ENCODE peak calls at places on chromosome 13, in four cellular contexts. One of them, this sample, is unnamed.

GRCh38 chr13:82407321-82407720 is 1475.0 kb downstream of the SLITRK1 start:
- DNase-seq in tibial nerve: no peak
- DNase-seq in Peyer's patch: no peak
- DNase-seq in suprapubic skin: no peak
- DNase-seq in this sample: no peak

GRCh38 chr13:80921556-80921955 is 580.6 kb upstream of the SPRY2 start:
- DNase-seq in suprapubic skin: no peak
- DNase-seq in tibial nerve: no peak
- DNase-seq in Peyer's patch: no peak
- DNase-seq in this sample: no peak

GRCh38 chr13:23609414-23610186 is 39.4 kb downstream of the TNFRSF19 start:
- DNase-seq in Peyer's patch: no peak
- DNase-seq in suprapubic skin: no peak
- DNase-seq in tibial nerve: peak
- DNase-seq in this sample: no peak

GRCh38 chr13:113856716-113857065 is 7.2 kb downstream of the GAS6 start:
- DNase-seq in Peyer's patch: no peak
- DNase-seq in tibial nerve: no peak
- DNase-seq in suprapubic skin: peak
- DNase-seq in this sample: no peak

GRCh38 chr13:58542530-58542929 is 911.0 kb downstream of the PCDH17 start:
- DNase-seq in tibial nerve: no peak
- DNase-seq in suprapubic skin: no peak
- DNase-seq in Peyer's patch: no peak
- DNase-seq in this sample: no peak

GRCh38 chr13:48126944-48127814 is 32.3 kb upstream of the MED4 start:
- DNase-seq in Peyer's patch: peak
- DNase-seq in suprapubic skin: no peak
- DNase-seq in tibial nerve: peak
- DNase-seq in this sample: peak

GRCh38 chr13:103757361-103757760 is 691.1 kb upstream of the SLC10A2 start:
- DNase-seq in Peyer's patch: no peak
- DNase-seq in tibial nerve: no peak
- DNase-seq in suprapubic skin: no peak
- DNase-seq in this sample: no peak

GRCh38 chr13:111484959-111485358 is 164.5 kb downstream of the TEX29 start:
- DNase-seq in suprapubic skin: no peak
- DNase-seq in Peyer's patch: no peak
- DNase-seq in tibial nerve: no peak
- DNase-seq in this sample: no peak

GRCh38 chr13:114044486-114044885 is 70.6 kb upstream of the C13orf46 start:
- DNase-seq in Peyer's patch: no peak
- DNase-seq in suprapubic skin: no peak
- DNase-seq in tibial nerve: no peak
- DNase-seq in this sample: no peak

GRCh38 chr13:77918391-77919261 is at the start of gene EDNRB:
- DNase-seq in tibial nerve: peak
- DNase-seq in Peyer's patch: no peak
- DNase-seq in suprapubic skin: peak
- DNase-seq in this sample: no peak

GRCh38 chr13:93227280-93227905 is 786 bp downstream of the GPC6 start:
- DNase-seq in suprapubic skin: peak
- DNase-seq in Peyer's patch: no peak
- DNase-seq in tibial nerve: peak
- DNase-seq in this sample: no peak

GRCh38 chr13:94298346-94298745 is 181.1 kb downstream of the DCT start:
- DNase-seq in Peyer's patch: no peak
- DNase-seq in suprapubic skin: no peak
- DNase-seq in tibial nerve: no peak
- DNase-seq in this sample: no peak

GRCh38 chr13:73991884-73992283 is 142.3 kb downstream of the KLF12 start:
- DNase-seq in Peyer's patch: no peak
- DNase-seq in tibial nerve: no peak
- DNase-seq in suprapubic skin: no peak
- DNase-seq in this sample: no peak

GRCh38 chr13:29922896-29923295 is 72.5 kb upstream of the UBL3 start:
- DNase-seq in tibial nerve: no peak
- DNase-seq in suprapubic skin: no peak
- DNase-seq in Peyer's patch: no peak
- DNase-seq in this sample: no peak

GRCh38 chr13:102571075-102571474 is 25.7 kb upstream of the TPP2 start:
- DNase-seq in suprapubic skin: no peak
- DNase-seq in tibial nerve: no peak
- DNase-seq in Peyer's patch: no peak
- DNase-seq in this sample: no peak

GRCh38 chr13:112771139-112771876 is 81.5 kb downstream of the ATP11A start:
- DNase-seq in suprapubic skin: no peak
- DNase-seq in tibial nerve: no peak
- DNase-seq in Peyer's patch: no peak
- DNase-seq in this sample: no peak

GRCh38 chr13:112769615-112770014 is 79.8 kb downstream of the ATP11A start:
- DNase-seq in Peyer's patch: no peak
- DNase-seq in suprapubic skin: no peak
- DNase-seq in tibial nerve: no peak
- DNase-seq in this sample: no peak

GRCh38 chr13:112767506-112768471 is 78.0 kb downstream of the ATP11A start:
- DNase-seq in Peyer's patch: peak
- DNase-seq in tibial nerve: no peak
- DNase-seq in suprapubic skin: no peak
- DNase-seq in this sample: no peak

GRCh38 chr13:112770504-112770903 is 80.7 kb downstream of the ATP11A start:
- DNase-seq in tibial nerve: no peak
- DNase-seq in suprapubic skin: no peak
- DNase-seq in Peyer's patch: no peak
- DNase-seq in this sample: no peak

DNA sequence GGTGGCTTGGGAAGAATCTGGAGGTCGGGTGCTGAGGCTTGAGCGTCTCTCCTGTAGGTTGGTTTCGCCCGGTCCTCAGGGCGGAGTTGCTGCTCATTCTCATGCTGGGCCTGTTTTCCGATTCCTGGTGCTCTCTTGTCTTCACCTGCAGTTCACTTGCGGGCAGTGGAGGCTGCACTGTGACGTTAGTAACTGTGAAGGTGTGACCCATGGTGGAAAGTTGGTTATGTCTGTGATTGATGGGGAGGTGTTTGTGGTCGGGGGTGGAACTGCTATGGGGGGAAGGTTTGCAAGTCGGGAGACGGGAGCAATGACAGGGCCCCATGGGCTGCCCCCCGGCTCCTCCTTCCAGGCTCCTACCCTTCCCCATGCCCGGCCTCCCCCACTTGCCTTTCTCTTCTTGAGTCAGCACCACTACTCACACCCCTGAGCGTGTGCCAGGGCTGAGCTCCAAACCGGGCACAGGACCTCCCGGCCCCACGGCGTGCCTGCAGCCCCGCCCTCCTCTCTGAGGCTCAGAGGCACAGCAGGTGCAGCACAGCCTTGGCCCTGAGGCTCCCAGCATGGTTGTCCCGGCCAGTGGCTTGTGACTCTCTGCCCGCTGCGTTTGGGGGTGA is 79.1 kb downstream of the ATP11A start:
- DNase-seq in tibial nerve: no peak
- DNase-seq in suprapubic skin: no peak
- DNase-seq in Peyer's patch: peak
- DNase-seq in this sample: no peak
- H3K27ac ChIP-seq in tibial nerve: no peak
- H3K27ac ChIP-seq in suprapubic skin: no peak
- H3K27ac ChIP-seq in Peyer's patch: no peak
- H3K27ac ChIP-seq in this sample: no peak

GRCh38 chr13:72217142-72217541 is 350.1 kb upstream of the DACH1 start:
- DNase-seq in suprapubic skin: no peak
- DNase-seq in Peyer's patch: no peak
- DNase-seq in tibial nerve: no peak
- DNase-seq in this sample: no peak

GRCh38 chr13:72218966-72219365 is 352.0 kb upstream of the DACH1 start:
- DNase-seq in tibial nerve: no peak
- DNase-seq in Peyer's patch: no peak
- DNase-seq in suprapubic skin: no peak
- DNase-seq in this sample: no peak

DNA sequence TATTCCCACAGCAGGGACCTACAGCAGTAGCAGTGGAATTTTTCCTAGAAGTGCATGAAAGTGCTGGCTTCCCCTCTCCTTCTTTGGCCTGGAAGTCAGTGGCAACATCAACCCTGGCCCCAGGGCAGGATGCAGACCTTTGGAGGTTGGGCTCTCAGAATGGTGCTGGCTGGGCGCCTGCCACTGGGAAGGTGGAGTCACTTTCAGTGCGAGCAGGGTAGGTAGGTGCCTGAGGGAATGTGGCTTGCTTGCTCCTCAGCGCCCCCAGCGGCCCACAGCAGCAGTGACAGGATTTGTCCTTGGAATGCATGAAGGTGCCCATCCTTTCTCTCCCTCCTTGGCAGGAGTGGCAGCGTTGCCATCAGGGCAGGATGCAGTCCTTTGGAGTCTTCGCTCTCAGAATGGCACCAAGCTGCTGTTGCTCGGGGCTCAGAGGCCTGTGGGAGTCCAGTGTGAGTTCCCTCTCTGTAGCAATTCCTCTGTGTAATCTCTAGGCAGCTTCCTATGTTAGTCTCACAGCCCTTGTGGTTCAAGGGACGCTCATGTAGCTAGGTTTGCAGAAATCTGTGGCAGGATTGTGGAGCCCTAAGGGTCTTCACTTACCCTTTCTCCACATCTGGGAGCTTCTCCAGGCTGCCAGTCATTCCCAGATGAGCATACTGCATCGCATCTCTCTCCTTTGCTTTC is 354.4 kb upstream of the DACH1 start:
- DNase-seq in tibial nerve: no peak
- DNase-seq in Peyer's patch: no peak
- DNase-seq in suprapubic skin: peak
- DNase-seq in this sample: no peak
- TF ChIP-seq CTCF in tibial nerve: peak
- TF ChIP-seq CTCF in Peyer's patch: peak
- TF ChIP-seq CTCF in suprapubic skin: peak
- TF ChIP-seq CTCF in this sample: no peak

GRCh38 chr13:44436589-44437337 is 63.1 kb downstream of the SERP2 start:
- DNase-seq in suprapubic skin: peak
- DNase-seq in tibial nerve: peak
- DNase-seq in Peyer's patch: peak
- DNase-seq in this sample: peak

GRCh38 chr13:44439615-44440014 is 66.0 kb downstream of the SERP2 start:
- DNase-seq in suprapubic skin: no peak
- DNase-seq in tibial nerve: no peak
- DNase-seq in Peyer's patch: no peak
- DNase-seq in this sample: no peak

GRCh38 chr13:44435142-44435982 is 61.7 kb downstream of the SERP2 start:
- DNase-seq in suprapubic skin: peak
- DNase-seq in tibial nerve: peak
- DNase-seq in Peyer's patch: peak
- DNase-seq in this sample: peak

GRCh38 chr13:44438234-44438579 is 64.6 kb downstream of the SERP2 start:
- DNase-seq in suprapubic skin: no peak
- DNase-seq in Peyer's patch: no peak
- DNase-seq in tibial nerve: no peak
- DNase-seq in this sample: no peak

DNA sequence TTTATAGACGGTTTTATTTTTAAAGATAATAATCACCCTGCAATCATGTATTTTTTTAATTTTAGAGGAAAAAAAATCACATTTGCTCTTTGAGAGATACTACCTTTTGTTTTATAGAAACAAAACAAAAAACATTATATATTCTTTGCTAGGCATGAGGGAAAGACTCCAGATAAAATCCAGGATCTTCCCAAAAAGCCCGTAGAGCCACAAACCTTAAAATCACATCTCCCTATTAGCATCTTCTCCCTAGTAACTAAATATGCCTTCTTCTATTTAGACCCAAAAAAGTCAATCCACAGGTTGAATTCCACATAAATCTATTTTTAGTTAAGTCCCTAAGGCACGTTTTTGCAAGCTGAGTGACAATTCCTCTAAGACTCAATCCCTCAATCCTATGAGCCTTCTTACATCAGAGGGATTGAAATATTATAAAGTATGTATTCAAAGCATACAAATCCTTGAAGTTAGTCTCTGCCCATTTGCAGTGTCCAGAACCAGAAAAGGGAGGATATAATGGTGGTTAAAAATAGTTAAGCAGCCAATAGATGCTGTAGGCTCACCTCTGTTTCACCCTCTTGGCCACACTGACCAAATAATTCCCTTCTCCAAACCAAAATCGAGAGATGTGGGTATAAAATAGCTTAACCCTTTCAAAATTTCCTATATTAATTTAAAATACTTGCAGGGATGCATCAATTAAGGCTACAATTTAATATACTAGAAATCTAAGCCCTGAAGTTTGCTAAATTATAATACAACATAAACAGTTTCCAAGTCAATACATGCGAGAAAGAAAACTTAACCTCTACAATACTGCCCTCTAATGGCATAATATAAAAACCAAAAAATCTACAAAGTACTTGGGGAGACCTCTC is 64.0 kb downstream of the SERP2 start:
- DNase-seq in Peyer's patch: no peak
- DNase-seq in tibial nerve: no peak
- DNase-seq in suprapubic skin: no peak
- DNase-seq in this sample: no peak
- H3K27ac ChIP-seq in Peyer's patch: peak
- H3K27ac ChIP-seq in tibial nerve: peak
- H3K27ac ChIP-seq in suprapubic skin: peak
- H3K27ac ChIP-seq in this sample: peak

GRCh38 chr13:108609353-108609752 is 20.1 kb upstream of the MYO16 start:
- DNase-seq in Peyer's patch: no peak
- DNase-seq in tibial nerve: no peak
- DNase-seq in suprapubic skin: no peak
- DNase-seq in this sample: no peak
- TF ChIP-seq CTCF in Peyer's patch: peak
- TF ChIP-seq CTCF in tibial nerve: no peak
- TF ChIP-seq CTCF in suprapubic skin: no peak
- TF ChIP-seq CTCF in this sample: no peak

DNA sequence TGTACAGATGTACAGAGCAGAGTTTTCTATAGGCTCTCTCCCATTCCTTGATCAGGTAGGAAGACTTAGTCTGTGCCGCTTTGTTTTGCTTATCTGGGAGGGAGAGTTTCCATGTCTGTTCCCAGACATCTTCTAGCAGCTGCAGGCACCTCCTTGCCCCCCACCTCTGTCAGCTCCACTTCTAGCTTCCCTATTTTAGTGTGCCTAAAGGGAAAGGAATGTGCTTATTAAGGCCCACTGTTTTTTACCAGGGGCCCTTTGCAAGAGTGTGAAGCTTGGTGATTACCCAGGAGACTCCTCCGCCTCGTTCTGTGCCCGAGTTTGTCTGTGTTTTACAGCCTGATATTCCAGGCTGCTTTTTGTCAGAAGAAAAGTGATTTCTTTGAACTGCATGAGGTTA is 1984.4 kb downstream of the OLFM4 start:
- DNase-seq in suprapubic skin: no peak
- DNase-seq in tibial nerve: no peak
- DNase-seq in Peyer's patch: no peak
- DNase-seq in this sample: no peak
- H3K27ac ChIP-seq in suprapubic skin: no peak
- H3K27ac ChIP-seq in tibial nerve: no peak
- H3K27ac ChIP-seq in Peyer's patch: no peak
- H3K27ac ChIP-seq in this sample: no peak

This sample was measured in ascending aorta.